ENCODE peak calls at places on chromosomes 1 and 21, in ten cellular contexts. C is aorta, A is brain microvascular endothelial cell, L is iPS DF 19.7, D is T-cell, Q is fibroblast of mammary gland, T is GOT3, V is EL, B is activated T-cell treated with anti-CD3 and anti-CD28 coated beads for 48 hours, X is amniotic stem cell. F is an unnamed sample.

GRCh38 chr1:191993549-191993948 is 164.7 kb upstream of the RGS18 start:
- DNase-seq in C (no peak), A (no peak), L (no peak), D (no peak), Q (peak; percentile 2), T (no peak), V (peak; percentile 29), B (no peak), X (peak; percentile 2), F (peak; percentile 11)

GRCh38 chr1:34865981-34866761 is 6.6 kb upstream of the SMIM12 start:
- DNase-seq in C (peak; percentile 89), A (peak; percentile 42), L (no peak), D (peak; percentile 85), Q (peak; percentile 64), T (peak; percentile 64), V (peak; percentile 68), B (peak; percentile 91), X (peak; percentile 26), F (no peak)

GRCh38 chr1:179881642-179882252 is 338 bp upstream of the TOR1AIP1 start:
- DNase-seq in C (peak; percentile 95), A (peak; percentile 84), L (peak; percentile 67), D (no peak), Q (peak; percentile 93), T (no peak), V (peak; percentile 91), B (no peak), X (peak; percentile 57), F (no peak)

GRCh38 chr1:171814692-171815091 is 26.6 kb upstream of the DNM3 start:
- DNase-seq in C (no peak), A (no peak), L (no peak), D (no peak), Q (peak; percentile 83), T (no peak), V (no peak), B (no peak), X (no peak), F (no peak)

GRCh38 chr1:206808615-206809014 is 36.3 kb upstream of the IL10 start:
- DNase-seq in C (no peak), A (peak; percentile 13), L (no peak), D (peak; percentile 26), Q (peak; percentile 55), T (no peak), V (peak; percentile 43), B (no peak), X (no peak), F (no peak)

GRCh38 chr1:167728818-167729410 is 7.1 kb downstream of the MPZL1 start:
- DNase-seq in C (no peak), A (peak; percentile 49), L (no peak), D (no peak), Q (no peak), T (no peak), V (no peak), B (no peak), X (no peak), F (no peak)

GRCh38 chr1:23396380-23396779 is 26.7 kb upstream of the ZNF436 start:
- DNase-seq in C (no peak), A (no peak), L (no peak), D (no peak), Q (no peak), T (no peak), V (no peak), B (no peak), X (no peak), F (no peak)

GRCh38 chr21:43201491-43201890 is 32.7 kb downstream of the CRYAA start:
- DNase-seq in C (no peak), A (no peak), L (no peak), D (no peak), Q (no peak), T (no peak), V (no peak), B (no peak), X (no peak), F (no peak)

GRCh38 chr1:206005234-206005633 is 2.0 kb upstream of the RAB7B start:
- DNase-seq in C (no peak), A (no peak), L (no peak), D (no peak), Q (no peak), T (no peak), V (no peak), B (no peak), X (no peak), F (no peak)

GRCh38 chr1:26541816-26542711 is 12.5 kb downstream of the RPS6KA1 start:
- DNase-seq in C (peak; percentile 94), A (no peak), L (peak; percentile 33), D (peak; percentile 73), Q (peak; percentile 81), T (no peak), V (peak; percentile 40), B (peak; percentile 83), X (no peak), F (no peak)

GRCh38 chr1:88552226-88552625 is 131.8 kb upstream of the PKN2 start:
- DNase-seq in C (no peak), A (no peak), L (no peak), D (no peak), Q (no peak), T (no peak), V (no peak), B (no peak), X (no peak), F (no peak)

GRCh38 chr21:34812510-34813265 is 143.9 kb downstream of the CLIC6 start:
- DNase-seq in C (no peak), A (peak; percentile 89), L (no peak), D (no peak), Q (peak; percentile 98), T (no peak), V (peak; percentile 96), B (no peak), X (peak; percentile 76), F (no peak)

GRCh38 chr1:194214735-194215134 is 1028.3 kb upstream of the B3GALT2 start:
- DNase-seq in C (no peak), A (no peak), L (no peak), D (no peak), Q (no peak), T (no peak), V (no peak), B (no peak), X (no peak), F (no peak)

GRCh38 chr21:28207776-28208175 is 784.9 kb downstream of the LTN1 start:
- DNase-seq in C (no peak), A (peak; percentile 9), L (no peak), D (no peak), Q (peak; percentile 85), T (no peak), V (peak; percentile 89), B (no peak), X (peak; percentile 44), F (no peak)

GRCh38 chr1:43370564-43370963 is 2.8 kb upstream of the ELOVL1 start:
- DNase-seq in C (no peak), A (no peak), L (no peak), D (no peak), Q (no peak), T (no peak), V (no peak), B (no peak), X (no peak), F (no peak)

GRCh38 chr1:34408011-34408410 is 231.3 kb downstream of the C1orf94 start:
- DNase-seq in C (no peak), A (no peak), L (no peak), D (no peak), Q (no peak), T (no peak), V (no peak), B (no peak), X (no peak), F (no peak)

F was measured in iPS DF 6.9.